ENCODE peak calls at places on chromosomes 4 and X, in eight cellular contexts. D, X, K, G, N, O, B and P are unnamed samples.

GRCh38 chr4:77893451-77893850 is 30.8 kb downstream of the MRPL1 start:
- DNase-seq in D (no peak), X (no peak), K (no peak), G (no peak), N (no peak), O (no peak), B (no peak), P (no peak)

GRCh38 chr4:21848001-21848400 is 100.6 kb downstream of the KCNIP4 start:
- DNase-seq in D (no peak), X (no peak), K (no peak), G (no peak), N (no peak), O (no peak), B (no peak), P (no peak)

GRCh38 chr4:78645853-78646757 is 94.5 kb downstream of the ANXA3 start:
- DNase-seq in D (no peak), X (peak; percentile 69), K (peak; percentile 52), G (peak; percentile 95), N (peak; percentile 75), O (no peak), B (peak; percentile 86), P (no peak)

GRCh38 chrX:23333842-23334535 is 660 bp upstream of the PTCHD1 start:
- DNase-seq in D (no peak), X (no peak), K (no peak), G (no peak), N (no peak), O (no peak), B (no peak), P (peak; percentile 40)

GRCh38 chr4:58274553-58274952 is 1164.4 kb upstream of the IGFBP7 start:
- DNase-seq in D (no peak), X (no peak), K (no peak), G (no peak), N (no peak), O (no peak), B (no peak), P (no peak)

GRCh38 chrX:138191998-138192397 is 519.5 kb downstream of the FGF13 start:
- DNase-seq in D (no peak), X (peak; percentile 20), K (no peak), G (peak; percentile 50), N (no peak), O (no peak), B (peak; percentile 12), P (peak; percentile 1)

GRCh38 chr4:121072836-121073362 is 564 bp upstream of the NDNF start:
- DNase-seq in D (no peak), X (peak; percentile 12), K (no peak), G (peak; percentile 35), N (peak; percentile 21), O (no peak), B (no peak), P (peak; percentile 25)

GRCh38 chr4:48212165-48212564 is 57.5 kb downstream of the TEC start:
- DNase-seq in D (no peak), X (no peak), K (no peak), G (no peak), N (no peak), O (no peak), B (no peak), P (no peak)

GRCh38 chrX:68498044-68498507 is 775 bp upstream of the YIPF6 start:
- DNase-seq in D (no peak), X (no peak), K (no peak), G (peak; percentile 33), N (no peak), O (no peak), B (no peak), P (peak; percentile 39)

GRCh38 chr4:161336016-161336415 is 827.8 kb downstream of the FSTL5 start:
- DNase-seq in D (no peak), X (no peak), K (no peak), G (no peak), N (no peak), O (no peak), B (peak; percentile 20), P (no peak)

GRCh38 chr4:37073226-37073840 is 171.2 kb upstream of the NWD2 start:
- DNase-seq in D (no peak), X (no peak), K (no peak), G (no peak), N (no peak), O (no peak), B (peak; percentile 72), P (peak; percentile 26)

GRCh38 chrX:13891367-13892146 is 74.7 kb upstream of the GPM6B start:
- DNase-seq in D (no peak), X (no peak), K (no peak), G (peak; percentile 5), N (no peak), O (no peak), B (no peak), P (no peak)

GRCh38 chr4:68724426-68724825 is 54.0 kb upstream of the UGT2B15 start:
- DNase-seq in D (no peak), X (no peak), K (no peak), G (no peak), N (no peak), O (no peak), B (no peak), P (no peak)

GRCh38 chr4:183376381-183376780 is 54.2 kb upstream of the CLDN24 start:
- DNase-seq in D (no peak), X (no peak), K (no peak), G (no peak), N (no peak), O (no peak), B (no peak), P (no peak)

GRCh38 chrX:120791013-120791643 is 84.5 kb downstream of the CT47B1 start:
- DNase-seq in D (no peak), X (peak; percentile 53), K (peak; percentile 13), G (peak; percentile 83), N (peak; percentile 66), O (no peak), B (peak; percentile 87), P (no peak)

GRCh38 chr4:1502976-1503375 is 96.7 kb upstream of the NKX1-1 start:
- DNase-seq in D (no peak), X (no peak), K (no peak), G (peak; percentile 8), N (no peak), O (no peak), B (no peak), P (peak; percentile 42)

GRCh38 chr4:81573817-81574216 is 102.1 kb upstream of the RASGEF1B start:
- DNase-seq in D (no peak), X (no peak), K (no peak), G (no peak), N (no peak), O (no peak), B (no peak), P (no peak)

GRCh38 chrX:140971385-140971784 is 31.0 kb upstream of the SPANXB1 start:
- DNase-seq in D (no peak), X (no peak), K (no peak), G (no peak), N (no peak), O (no peak), B (no peak), P (no peak)

GRCh38 chr4:80646061-80646460 is 310.5 kb downstream of the CFAP299 start:
- DNase-seq in D (no peak), X (peak; percentile 4), K (no peak), G (no peak), N (no peak), O (no peak), B (no peak), P (no peak)

GRCh38 chr4:52248836-52249235 is 197.7 kb downstream of the SPATA18 start:
- DNase-seq in D (no peak), X (no peak), K (no peak), G (peak; percentile 43), N (no peak), O (no peak), B (peak; percentile 9), P (no peak)

GRCh38 chrX:132258509-132258908 is 39.3 kb upstream of the RAP2C start:
- DNase-seq in D (no peak), X (no peak), K (no peak), G (no peak), N (no peak), O (no peak), B (no peak), P (no peak)